ENCODE peak calls at places on chromosomes 11 and 22, in five cellular contexts. O, F, U, S and X are unnamed samples.

GRCh38 chr11:75063732-75064314 is 32.9 kb downstream of the OR2AT4 start:
- DNase-seq in O (no peak), F (no peak), U (no peak), S (no peak), X (no peak)

GRCh38 chr11:130032931-130033330 is 30.3 kb upstream of the PRDM10 start:
- DNase-seq in O (no peak), F (no peak), U (no peak), S (no peak), X (no peak)

GRCh38 chr11:71451596-71452353 is 1.2 kb upstream of the NADSYN1 start:
- DNase-seq in O (no peak), F (no peak), U (no peak), S (no peak), X (peak)

GRCh38 chr11:86446924-86447285 is 72.2 kb downstream of the CCDC81 start:
- DNase-seq in O (no peak), F (no peak), U (no peak), S (no peak), X (no peak)

GRCh38 chr11:9969068-9969467 is 305.2 kb downstream of the SWAP70 start:
- DNase-seq in O (no peak), F (no peak), U (no peak), S (no peak), X (no peak)

GRCh38 chr11:73286240-73286810 is 14.2 kb downstream of the P2RY6 start:
- DNase-seq in O (no peak), F (peak), U (no peak), S (no peak), X (peak)

GRCh38 chr11:93113824-93114223 is 84.0 kb downstream of the SLC36A4 start:
- DNase-seq in O (no peak), F (no peak), U (no peak), S (no peak), X (no peak)

GRCh38 chr11:19978668-19979518 is 181.4 kb downstream of the DBX1 start:
- DNase-seq in O (peak), F (peak), U (peak), S (no peak), X (no peak)

GRCh38 chr11:91173701-91174100 is 950.9 kb upstream of the CHORDC1 start:
- DNase-seq in O (no peak), F (no peak), U (no peak), S (no peak), X (no peak)

GRCh38 chr22:38267086-38267485 is 5.7 kb downstream of the TMEM184B start:
- DNase-seq in O (no peak), F (no peak), U (no peak), S (peak), X (no peak)

GRCh38 chr22:19291218-19291579 is 320 bp downstream of the CLTCL1 start:
- DNase-seq in O (no peak), F (peak), U (peak), S (peak), X (peak)

GRCh38 chr11:2203440-2204259 is 32.0 kb upstream of the TH start:
- DNase-seq in O (no peak), F (peak), U (no peak), S (no peak), X (peak)

GRCh38 chr22:47396105-47396504 is 633.7 kb downstream of the TBC1D22A start:
- DNase-seq in O (no peak), F (peak), U (no peak), S (no peak), X (peak)

GRCh38 chr22:37448521-37449150 is 21.4 kb upstream of the ELFN2 start:
- DNase-seq in O (no peak), F (no peak), U (no peak), S (no peak), X (no peak)

GRCh38 chr11:87493516-87493915 is 455.8 kb downstream of the TMEM135 start:
- DNase-seq in O (no peak), F (no peak), U (peak), S (no peak), X (no peak)

GRCh38 chr11:77151804-77152513 is 23.9 kb downstream of the MYO7A start:
- DNase-seq in O (no peak), F (no peak), U (peak), S (peak), X (no peak)

GRCh38 chr11:63850946-63851345 is 12.0 kb downstream of the MARK2 start:
- DNase-seq in O (no peak), F (no peak), U (no peak), S (no peak), X (peak)

GRCh38 chr11:60945295-60945667 is 6.7 kb downstream of the SLC15A3 start:
- DNase-seq in O (no peak), F (no peak), U (no peak), S (no peak), X (no peak)

GRCh38 chr22:32788884-32789624 is 12.5 kb upstream of the TIMP3 start:
- DNase-seq in O (no peak), F (peak), U (peak), S (no peak), X (no peak)

GRCh38 chr11:133146697-133147306 is 385.5 kb downstream of the OPCML start:
- DNase-seq in O (no peak), F (no peak), U (no peak), S (no peak), X (no peak)

GRCh38 chr11:107040447-107041444 is 22.5 kb upstream of the GUCY1A2 start:
- DNase-seq in O (no peak), F (no peak), U (peak), S (no peak), X (no peak)

GRCh38 chr11:121895919-121896318 is 220.1 kb downstream of the BLID start:
- DNase-seq in O (peak), F (no peak), U (peak), S (no peak), X (no peak)

GRCh38 chr11:61921446-61921845 is 4.1 kb upstream of the RAB3IL1 start:
- DNase-seq in O (no peak), F (no peak), U (no peak), S (no peak), X (peak)

GRCh38 chr22:42994917-42995562 is 19.9 kb downstream of the PACSIN2 start:
- DNase-seq in O (peak), F (no peak), U (peak), S (no peak), X (no peak)

GRCh38 chr11:34208266-34209135 is 103.1 kb downstream of the NAT10 start:
- DNase-seq in O (no peak), F (no peak), U (no peak), S (no peak), X (peak)

GRCh38 chr11:25838918-25839611 is 492.9 kb upstream of the ANO3 start:
- DNase-seq in O (peak), F (no peak), U (no peak), S (no peak), X (no peak)

GRCh38 chr11:96328395-96329010 is 14.5 kb downstream of the MAML2 start:
- DNase-seq in O (no peak), F (no peak), U (no peak), S (no peak), X (no peak)

GRCh38 chr11:73752216-73752867 is 8.5 kb downstream of the RAB6A start:
- DNase-seq in O (no peak), F (peak), U (no peak), S (no peak), X (no peak)

GRCh38 chr22:29208879-29209623 is 3.4 kb downstream of the EMID1 start:
- DNase-seq in O (no peak), F (no peak), U (no peak), S (no peak), X (no peak)

GRCh38 chr22:19753090-19753842 is 7.3 kb upstream of the TBX1 start:
- DNase-seq in O (no peak), F (no peak), U (no peak), S (no peak), X (no peak)

GRCh38 chr22:32754413-32755041 is 47.0 kb upstream of the TIMP3 start:
- DNase-seq in O (peak), F (no peak), U (peak), S (no peak), X (no peak)

GRCh38 chr11:104918113-104918824 is 20.0 kb upstream of the CASP12 start:
- DNase-seq in O (no peak), F (no peak), U (peak), S (no peak), X (no peak)

GRCh38 chr11:43639224-43639623 is 41.3 kb upstream of the HSD17B12 start:
- DNase-seq in O (no peak), F (no peak), U (no peak), S (no peak), X (no peak)

GRCh38 chr11:859394-860131 is 16.9 kb downstream of the TSPAN4 start:
- DNase-seq in O (peak), F (no peak), U (peak), S (no peak), X (peak)

GRCh38 chr11:56842829-56843794 is 94.6 kb upstream of the OR9G4 start:
- DNase-seq in O (no peak), F (no peak), U (no peak), S (no peak), X (no peak)

GRCh38 chr11:70466596-70466995 is 68.3 kb downstream of the CTTN start:
- DNase-seq in O (no peak), F (peak), U (no peak), S (no peak), X (peak)

GRCh38 chr22:39488563-39489083 is 13.5 kb upstream of the MIEF1 start:
- DNase-seq in O (no peak), F (peak), U (no peak), S (no peak), X (no peak)